ENCODE peak calls at places on chromosomes 12 and 14, in four cellular contexts. One of them, this sample, is unnamed. For H3K4me1, the result is how much of the 10 kb centered on the place peaks cover.

GRCh38 chr14:103625361-103626095 is 3.5 kb upstream of the KLC1 start:
- DNase-seq in breast epithelium: no peak
- DNase-seq in H1: no peak
- DNase-seq in stomach: no peak
- DNase-seq in this sample: no peak

GRCh38 chr12:102063066-102063465 is 1.3 kb upstream of the WASHC3 start:
- DNase-seq in stomach: no peak
- DNase-seq in breast epithelium: no peak
- DNase-seq in H1: no peak
- DNase-seq in this sample: no peak

GRCh38 chr14:104178279-104178678 is 39.9 kb downstream of the KIF26A start:
- DNase-seq in H1: no peak
- DNase-seq in breast epithelium: no peak
- DNase-seq in stomach: peak
- DNase-seq in this sample: no peak

GRCh38 chr12:66709444-66709773 is 30.5 kb upstream of the GRIP1 start:
- DNase-seq in H1: no peak
- DNase-seq in breast epithelium: no peak
- DNase-seq in stomach: no peak
- DNase-seq in this sample: no peak

GRCh38 chr12:124683330-124683662 is 115.9 kb upstream of the NCOR2 start:
- DNase-seq in breast epithelium: no peak
- DNase-seq in stomach: peak
- DNase-seq in H1: no peak
- DNase-seq in this sample: no peak

GRCh38 chr14:92500491-92500941 is 13.1 kb upstream of the RIN3 start:
- DNase-seq in stomach: no peak
- DNase-seq in breast epithelium: no peak
- DNase-seq in H1: no peak
- DNase-seq in this sample: no peak

GRCh38 chr12:126064028-126064427 is 998.8 kb downstream of the AACS start:
- DNase-seq in H1: no peak
- DNase-seq in breast epithelium: no peak
- DNase-seq in stomach: no peak
- DNase-seq in this sample: no peak

GRCh38 chr14:22849212-22849819 is 12.9 kb downstream of the MMP14 start:
- DNase-seq in breast epithelium: peak
- DNase-seq in H1: no peak
- DNase-seq in stomach: peak
- DNase-seq in this sample: no peak

GRCh38 chr12:66241061-66242043 is 52.3 kb downstream of the IRAK3 start:
- DNase-seq in H1: no peak
- DNase-seq in breast epithelium: no peak
- DNase-seq in stomach: no peak
- DNase-seq in this sample: no peak

GRCh38 chr12:10122689-10123088 is 7.3 kb downstream of the CLEC7A start:
- DNase-seq in breast epithelium: no peak
- DNase-seq in stomach: no peak
- DNase-seq in H1: no peak
- DNase-seq in this sample: no peak

GRCh38 chr14:104157303-104157928 is 19.0 kb downstream of the KIF26A start:
- DNase-seq in breast epithelium: no peak
- DNase-seq in stomach: no peak
- DNase-seq in H1: no peak
- DNase-seq in this sample: no peak

GRCh38 chr12:116735951-116736599 is 1.8 kb downstream of the SPRING1 start:
- DNase-seq in H1: no peak
- DNase-seq in breast epithelium: no peak
- DNase-seq in stomach: peak
- DNase-seq in this sample: no peak

GRCh38 chr14:69637503-69638030 is 26.2 kb downstream of the SUSD6 start:
- DNase-seq in breast epithelium: no peak
- DNase-seq in H1: no peak
- DNase-seq in stomach: no peak
- DNase-seq in this sample: no peak

GRCh38 chr14:69876221-69876847 is 2.9 kb upstream of the SMOC1 start:
- DNase-seq in breast epithelium: no peak
- DNase-seq in H1: no peak
- DNase-seq in stomach: no peak
- DNase-seq in this sample: no peak

GRCh38 chr14:24364841-24365240 is 3.1 kb upstream of the NFATC4 start:
- DNase-seq in breast epithelium: no peak
- DNase-seq in H1: no peak
- DNase-seq in stomach: no peak
- DNase-seq in this sample: no peak

GRCh38 chr14:68584786-68585185 is 208.1 kb downstream of the ZFP36L1 start:
- DNase-seq in stomach: no peak
- DNase-seq in breast epithelium: no peak
- DNase-seq in H1: no peak
- DNase-seq in this sample: no peak

GRCh38 chr12:131828671-131829350 is 618 bp downstream of the MMP17 start:
- DNase-seq in stomach: no peak
- DNase-seq in breast epithelium: no peak
- DNase-seq in H1: no peak
- DNase-seq in this sample: no peak

GRCh38 chr14:29759521-29760340 is 167.9 kb downstream of the PRKD1 start:
- DNase-seq in H1: no peak
- DNase-seq in stomach: no peak
- DNase-seq in breast epithelium: no peak
- DNase-seq in this sample: no peak

GRCh38 chr14:94172545-94172944 is 1.6 kb upstream of the PPP4R4 start:
- DNase-seq in stomach: no peak
- DNase-seq in breast epithelium: no peak
- DNase-seq in H1: no peak
- DNase-seq in this sample: no peak

GRCh38 chr12:65269603-65270002 is 8.9 kb upstream of the MSRB3 start:
- DNase-seq in breast epithelium: no peak
- DNase-seq in H1: no peak
- DNase-seq in stomach: no peak
- DNase-seq in this sample: no peak

GRCh38 chr12:53867216-53868012 is 71.2 kb upstream of the HOXC13 start:
- DNase-seq in stomach: no peak
- DNase-seq in breast epithelium: no peak
- DNase-seq in H1: no peak
- DNase-seq in this sample: no peak

GRCh38 chr12:124517260-124518050 is 50.0 kb downstream of the NCOR2 start:
- DNase-seq in breast epithelium: peak
- DNase-seq in H1: no peak
- DNase-seq in stomach: peak
- DNase-seq in this sample: no peak

GRCh38 chr12:51270067-51270846 is at the start of gene SMAGP:
- DNase-seq in breast epithelium: peak
- DNase-seq in stomach: peak
- DNase-seq in H1: peak
- DNase-seq in this sample: no peak

GRCh38 chr12:58387199-58387598 is 445.8 kb downstream of the ATP23 start:
- DNase-seq in H1: no peak
- DNase-seq in breast epithelium: no peak
- DNase-seq in stomach: no peak
- DNase-seq in this sample: no peak

GRCh38 chr12:112409064-112409905 is at the start of gene RPL6:
- DNase-seq in stomach: peak
- DNase-seq in H1: peak
- DNase-seq in breast epithelium: peak
- DNase-seq in this sample: peak
- TF ChIP-seq POLR2AphosphoS5 in stomach: peak
- TF ChIP-seq POLR2AphosphoS5 in H1: peak
- TF ChIP-seq POLR2AphosphoS5 in breast epithelium: peak
- TF ChIP-seq POLR2AphosphoS5 in this sample: peak

GRCh38 chr12:1750300-1750699 is 59.4 kb downstream of the ADIPOR2 start:
- DNase-seq in breast epithelium: no peak
- DNase-seq in stomach: no peak
- DNase-seq in H1: no peak
- DNase-seq in this sample: no peak

GRCh38 chr12:1744932-1745331 is 54.1 kb downstream of the ADIPOR2 start:
- DNase-seq in stomach: no peak
- DNase-seq in H1: no peak
- DNase-seq in breast epithelium: no peak
- DNase-seq in this sample: no peak

GRCh38 chr12:1747609-1748008 is 56.7 kb downstream of the ADIPOR2 start:
- DNase-seq in stomach: no peak
- DNase-seq in breast epithelium: no peak
- DNase-seq in H1: no peak
- DNase-seq in this sample: no peak

GRCh38 chr12:1749019-1749418 is 58.1 kb downstream of the ADIPOR2 start:
- DNase-seq in stomach: no peak
- DNase-seq in breast epithelium: no peak
- DNase-seq in H1: no peak
- DNase-seq in this sample: no peak
- H3K4me1 ChIP-seq in stomach: under half
- H3K4me1 ChIP-seq in breast epithelium: under half
- H3K4me1 ChIP-seq in H1: under half
- H3K4me1 ChIP-seq in this sample: under half

DNA sequence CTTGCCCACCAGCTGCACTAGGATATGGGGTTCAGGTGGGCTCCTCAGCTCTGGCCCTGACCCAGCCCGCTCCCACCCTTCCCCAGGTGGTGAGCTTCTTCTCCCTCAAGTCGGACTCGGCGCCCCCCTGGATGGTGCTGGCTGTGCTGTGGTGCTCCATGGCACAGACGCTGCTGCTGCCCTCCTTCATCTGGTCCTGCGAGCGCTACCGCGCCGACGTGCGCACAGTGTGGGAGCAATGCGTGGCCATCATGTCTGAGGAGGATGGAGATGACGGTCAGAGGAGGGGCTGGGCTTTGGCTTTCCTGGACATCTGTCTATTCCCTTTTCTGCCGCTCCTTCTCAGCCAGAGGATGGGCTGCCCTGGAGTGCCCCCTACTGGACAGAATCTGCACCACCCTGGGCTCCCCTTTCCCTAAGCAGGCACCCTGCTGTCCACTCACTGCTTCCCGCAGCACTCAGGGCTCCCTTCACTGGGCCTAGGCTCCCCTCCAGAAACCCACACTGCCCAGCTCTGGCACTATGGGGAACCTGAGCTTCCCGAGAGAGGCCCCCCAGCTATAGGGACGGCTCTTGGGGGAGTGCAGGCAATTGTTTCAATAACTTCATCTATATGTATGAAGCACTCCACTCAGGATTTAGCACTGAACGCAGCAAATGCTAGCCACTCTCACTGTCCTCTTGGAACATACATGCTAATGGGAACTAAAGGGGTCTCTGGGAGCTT is 2.6 kb upstream of the P3H3 start:
- DNase-seq in H1: peak
- DNase-seq in stomach: peak
- DNase-seq in breast epithelium: peak
- DNase-seq in this sample: no peak
- TF ChIP-seq POLR2AphosphoS5 in H1: no peak
- TF ChIP-seq POLR2AphosphoS5 in stomach: peak
- TF ChIP-seq POLR2AphosphoS5 in breast epithelium: peak
- TF ChIP-seq POLR2AphosphoS5 in this sample: no peak

GRCh38 chr12:13211191-13211858 is 14.8 kb downstream of the EMP1 start:
- DNase-seq in stomach: no peak
- DNase-seq in breast epithelium: no peak
- DNase-seq in H1: no peak
- DNase-seq in this sample: no peak

GRCh38 chr12:13210022-13210539 is 13.6 kb downstream of the EMP1 start:
- DNase-seq in H1: no peak
- DNase-seq in breast epithelium: no peak
- DNase-seq in stomach: no peak
- DNase-seq in this sample: no peak

GRCh38 chr12:13208533-13209278 is 12.2 kb downstream of the EMP1 start:
- DNase-seq in breast epithelium: no peak
- DNase-seq in stomach: no peak
- DNase-seq in H1: peak
- DNase-seq in this sample: no peak

GRCh38 chr12:13210543-13211190 is 14.1 kb downstream of the EMP1 start:
- DNase-seq in breast epithelium: no peak
- DNase-seq in stomach: no peak
- DNase-seq in H1: no peak
- DNase-seq in this sample: no peak

DNA sequence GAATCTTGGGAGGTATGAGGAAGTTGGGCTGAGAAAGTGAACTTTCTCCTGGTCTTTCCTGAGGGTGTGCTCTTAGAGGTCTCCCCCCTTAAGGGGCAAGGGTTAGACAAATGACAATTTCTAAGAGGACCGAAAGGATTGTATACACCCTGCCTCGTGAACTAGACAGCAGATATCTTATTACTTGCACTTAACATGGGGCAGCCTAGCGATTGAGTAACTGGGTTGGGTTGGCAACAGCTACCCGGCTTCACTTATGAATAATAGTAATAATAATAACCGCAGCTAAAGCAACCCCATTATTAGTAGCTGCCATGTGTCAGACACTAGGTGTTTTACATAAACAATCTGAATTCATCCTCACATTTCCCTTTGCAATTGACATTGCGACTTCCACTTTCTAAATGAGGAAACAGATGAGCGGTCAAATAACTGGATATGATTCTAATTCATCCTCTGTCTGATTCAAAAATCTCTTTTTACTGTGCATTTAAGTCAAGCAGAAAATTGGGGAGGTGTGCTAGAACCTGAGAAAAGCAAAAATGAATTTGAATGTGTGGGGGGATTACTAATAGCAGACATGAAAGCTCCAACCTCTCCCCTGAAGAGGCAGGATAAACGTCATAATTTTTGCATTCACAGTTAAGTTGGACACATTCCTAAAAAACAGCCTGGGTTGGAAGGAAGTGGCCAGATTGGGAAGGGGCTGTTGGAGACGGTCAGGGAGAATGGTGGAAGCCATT is 12.9 kb downstream of the EMP1 start:
- DNase-seq in H1: no peak
- DNase-seq in breast epithelium: no peak
- DNase-seq in stomach: no peak
- DNase-seq in this sample: no peak
- H3K4me1 ChIP-seq in H1: under half
- H3K4me1 ChIP-seq in breast epithelium: under half
- H3K4me1 ChIP-seq in stomach: half or more
- H3K4me1 ChIP-seq in this sample: under half

GRCh38 chr12:109097140-109097434 is 310 bp upstream of the UNG start:
- DNase-seq in H1: no peak
- DNase-seq in stomach: no peak
- DNase-seq in breast epithelium: no peak
- DNase-seq in this sample: no peak
- TF ChIP-seq POLR2AphosphoS5 in H1: no peak
- TF ChIP-seq POLR2AphosphoS5 in stomach: no peak
- TF ChIP-seq POLR2AphosphoS5 in breast epithelium: no peak
- TF ChIP-seq POLR2AphosphoS5 in this sample: no peak

GRCh38 chr12:4275869-4276253 is 2.3 kb downstream of the CCND2 start:
- DNase-seq in breast epithelium: no peak
- DNase-seq in H1: peak
- DNase-seq in stomach: no peak
- DNase-seq in this sample: no peak
- H3K4me1 ChIP-seq in breast epithelium: under half
- H3K4me1 ChIP-seq in H1: under half
- H3K4me1 ChIP-seq in stomach: half or more
- H3K4me1 ChIP-seq in this sample: under half

This sample was measured in Panc1.